ENCODE peak calls at places on chromosomes 4 and X, in four cellular contexts. One of them, this sample, is unnamed.

GRCh38 chr4:90503677-90504076 is 376.5 kb downstream of the CCSER1 start:
- DNase-seq in colonic mucosa: no peak
- DNase-seq in Calu3: no peak
- DNase-seq in neural crest cell: no peak
- DNase-seq in this sample: no peak

GRCh38 chr4:158020175-158020574 is 152.7 kb downstream of the GASK1B start:
- DNase-seq in colonic mucosa: peak; percentile 36
- DNase-seq in Calu3: peak; percentile 11
- DNase-seq in neural crest cell: no peak
- DNase-seq in this sample: no peak

GRCh38 chr4:153281476-153281875 is 63.0 kb upstream of the MND1 start:
- DNase-seq in Calu3: no peak
- DNase-seq in colonic mucosa: no peak
- DNase-seq in neural crest cell: no peak
- DNase-seq in this sample: no peak

GRCh38 chr4:170589597-170590191 is 499.9 kb upstream of the AADAT start:
- DNase-seq in neural crest cell: no peak
- DNase-seq in colonic mucosa: no peak
- DNase-seq in Calu3: peak; percentile 12
- DNase-seq in this sample: no peak

GRCh38 chrX:107674480-107675364 is 46.4 kb downstream of the PRPS1 start:
- DNase-seq in neural crest cell: no peak
- DNase-seq in Calu3: no peak
- DNase-seq in colonic mucosa: peak; percentile 66
- DNase-seq in this sample: no peak

GRCh38 chr4:173531085-173531965 is 1.3 kb upstream of the HAND2 start:
- DNase-seq in colonic mucosa: no peak
- DNase-seq in Calu3: no peak
- DNase-seq in neural crest cell: no peak
- DNase-seq in this sample: no peak

GRCh38 chr4:6229095-6229494 is 28.7 kb upstream of the JAKMIP1 start:
- DNase-seq in colonic mucosa: no peak
- DNase-seq in Calu3: no peak
- DNase-seq in neural crest cell: no peak
- DNase-seq in this sample: no peak

GRCh38 chr4:4852591-4853362 is 6.7 kb upstream of the MSX1 start:
- DNase-seq in colonic mucosa: no peak
- DNase-seq in neural crest cell: peak; percentile 57
- DNase-seq in Calu3: peak; percentile 22
- DNase-seq in this sample: peak; percentile 77

GRCh38 chr4:77172336-77172735 is 15.3 kb downstream of the CCNG2 start:
- DNase-seq in Calu3: no peak
- DNase-seq in colonic mucosa: no peak
- DNase-seq in neural crest cell: no peak
- DNase-seq in this sample: no peak

GRCh38 chr4:69773443-69773842 is 13.0 kb upstream of the SULT1B1 start:
- DNase-seq in neural crest cell: no peak
- DNase-seq in Calu3: peak; percentile 15
- DNase-seq in colonic mucosa: peak; percentile 69
- DNase-seq in this sample: no peak

GRCh38 chrX:41695464-41695863 is 6.7 kb downstream of the GPR34 start:
- DNase-seq in Calu3: no peak
- DNase-seq in colonic mucosa: no peak
- DNase-seq in neural crest cell: no peak
- DNase-seq in this sample: no peak

GRCh38 chr4:159096434-159096833 is 6.4 kb upstream of the RAPGEF2 start:
- DNase-seq in colonic mucosa: no peak
- DNase-seq in Calu3: no peak
- DNase-seq in neural crest cell: no peak
- DNase-seq in this sample: no peak

GRCh38 chrX:16966745-16967144 is 20.3 kb downstream of the REPS2 start:
- DNase-seq in neural crest cell: no peak
- DNase-seq in Calu3: no peak
- DNase-seq in colonic mucosa: no peak
- DNase-seq in this sample: no peak

GRCh38 chr4:15451181-15451865 is 18.4 kb upstream of the CC2D2A start:
- DNase-seq in Calu3: no peak
- DNase-seq in colonic mucosa: no peak
- DNase-seq in neural crest cell: no peak
- DNase-seq in this sample: no peak

DNA sequence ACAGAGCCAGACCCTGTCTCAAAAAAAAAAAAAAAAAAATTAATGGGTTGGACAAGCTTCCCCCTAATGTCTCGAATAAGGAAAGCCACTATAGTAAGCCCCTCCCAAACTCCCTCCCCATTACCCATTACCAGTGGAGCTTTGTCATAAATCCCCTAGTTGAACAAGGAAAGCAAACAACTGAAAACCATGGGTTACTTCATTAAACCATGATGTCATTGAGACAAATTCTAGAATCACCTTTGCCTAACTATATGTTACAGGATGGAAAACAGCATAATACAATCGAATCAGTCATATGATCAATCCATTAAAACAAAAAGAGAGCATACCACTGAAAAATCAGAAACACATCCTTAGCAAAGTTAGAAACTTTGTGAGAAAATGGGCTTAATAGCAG is 8.2 kb downstream of the ARAP2 start:
- DNase-seq in neural crest cell: no peak
- DNase-seq in Calu3: no peak
- DNase-seq in colonic mucosa: no peak
- DNase-seq in this sample: no peak
- TF ChIP-seq CTCF in neural crest cell: no peak
- TF ChIP-seq CTCF in Calu3: no peak
- TF ChIP-seq CTCF in colonic mucosa: no peak
- TF ChIP-seq CTCF in this sample: no peak

GRCh38 chr4:17597517-17597916 is 16.9 kb upstream of the MED28 start:
- DNase-seq in Calu3: peak; percentile 28
- DNase-seq in colonic mucosa: peak; percentile 24
- DNase-seq in neural crest cell: no peak
- DNase-seq in this sample: no peak
- TF ChIP-seq CTCF in Calu3: no peak
- TF ChIP-seq CTCF in colonic mucosa: no peak
- TF ChIP-seq CTCF in neural crest cell: peak; percentile 58
- TF ChIP-seq CTCF in this sample: peak; percentile 71

DNA sequence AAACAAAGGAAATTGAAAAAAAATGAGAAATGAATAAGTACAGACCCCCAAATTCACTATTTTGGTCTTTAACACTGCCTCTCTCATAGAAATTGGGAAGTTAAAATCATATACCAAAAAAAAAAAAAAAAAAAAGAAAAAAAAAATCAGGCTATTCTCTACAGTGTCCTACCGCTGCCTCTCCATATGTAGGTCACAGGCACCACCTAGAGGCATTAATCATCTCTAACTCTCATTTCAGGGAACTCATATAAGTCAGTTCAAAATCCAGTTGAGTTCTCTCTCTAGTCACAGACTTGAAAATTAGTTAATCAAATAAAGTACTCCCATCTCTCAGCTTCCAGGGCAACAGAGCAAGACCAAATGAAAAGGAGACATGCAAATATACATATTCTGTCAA is 47.9 kb downstream of the COX18 start:
- DNase-seq in colonic mucosa: no peak
- DNase-seq in neural crest cell: no peak
- DNase-seq in Calu3: peak; percentile 4
- DNase-seq in this sample: no peak
- TF ChIP-seq CTCF in colonic mucosa: no peak
- TF ChIP-seq CTCF in neural crest cell: peak; percentile 61
- TF ChIP-seq CTCF in Calu3: no peak
- TF ChIP-seq CTCF in this sample: peak; percentile 83

GRCh38 chr4:28106155-28106554 is 1245.5 kb downstream of the STIM2 start:
- DNase-seq in Calu3: no peak
- DNase-seq in neural crest cell: no peak
- DNase-seq in colonic mucosa: no peak
- DNase-seq in this sample: no peak
- TF ChIP-seq CTCF in Calu3: no peak
- TF ChIP-seq CTCF in neural crest cell: no peak
- TF ChIP-seq CTCF in colonic mucosa: no peak
- TF ChIP-seq CTCF in this sample: no peak

GRCh38 chrX:150766351-150767044 is 73.3 kb downstream of the MTMR1 start:
- DNase-seq in Calu3: no peak
- DNase-seq in colonic mucosa: no peak
- DNase-seq in neural crest cell: no peak
- DNase-seq in this sample: no peak
- TF ChIP-seq CTCF in Calu3: no peak
- TF ChIP-seq CTCF in colonic mucosa: no peak
- TF ChIP-seq CTCF in neural crest cell: no peak
- TF ChIP-seq CTCF in this sample: peak; percentile 43

DNA sequence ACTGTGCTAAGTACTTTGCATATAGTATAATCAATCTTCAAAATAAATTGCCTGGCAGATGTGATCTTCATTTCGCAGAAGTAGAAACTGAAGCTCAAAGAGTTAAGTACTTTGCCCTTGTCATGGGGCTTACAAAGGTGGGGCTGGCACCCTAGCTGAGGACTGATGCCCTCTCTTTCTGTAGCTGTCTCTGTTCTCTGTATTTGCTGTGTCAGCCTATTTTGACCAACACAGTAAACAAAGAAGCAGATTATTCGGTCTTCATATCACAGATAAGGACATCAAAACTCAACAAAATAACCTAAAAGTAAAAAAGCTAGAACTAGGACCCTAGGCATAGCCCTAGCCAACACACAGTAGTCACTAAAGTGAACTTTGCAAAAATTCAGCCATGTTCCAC is 570.5 kb upstream of the TENM3 start:
- DNase-seq in neural crest cell: no peak
- DNase-seq in Calu3: no peak
- DNase-seq in colonic mucosa: no peak
- DNase-seq in this sample: no peak
- TF ChIP-seq CTCF in neural crest cell: no peak
- TF ChIP-seq CTCF in Calu3: no peak
- TF ChIP-seq CTCF in colonic mucosa: no peak
- TF ChIP-seq CTCF in this sample: no peak

GRCh38 chr4:187883836-187884235 is 111.7 kb upstream of the ZFP42 start:
- DNase-seq in neural crest cell: no peak
- DNase-seq in colonic mucosa: no peak
- DNase-seq in Calu3: no peak
- DNase-seq in this sample: no peak
- TF ChIP-seq CTCF in neural crest cell: no peak
- TF ChIP-seq CTCF in colonic mucosa: no peak
- TF ChIP-seq CTCF in Calu3: no peak
- TF ChIP-seq CTCF in this sample: no peak

DNA sequence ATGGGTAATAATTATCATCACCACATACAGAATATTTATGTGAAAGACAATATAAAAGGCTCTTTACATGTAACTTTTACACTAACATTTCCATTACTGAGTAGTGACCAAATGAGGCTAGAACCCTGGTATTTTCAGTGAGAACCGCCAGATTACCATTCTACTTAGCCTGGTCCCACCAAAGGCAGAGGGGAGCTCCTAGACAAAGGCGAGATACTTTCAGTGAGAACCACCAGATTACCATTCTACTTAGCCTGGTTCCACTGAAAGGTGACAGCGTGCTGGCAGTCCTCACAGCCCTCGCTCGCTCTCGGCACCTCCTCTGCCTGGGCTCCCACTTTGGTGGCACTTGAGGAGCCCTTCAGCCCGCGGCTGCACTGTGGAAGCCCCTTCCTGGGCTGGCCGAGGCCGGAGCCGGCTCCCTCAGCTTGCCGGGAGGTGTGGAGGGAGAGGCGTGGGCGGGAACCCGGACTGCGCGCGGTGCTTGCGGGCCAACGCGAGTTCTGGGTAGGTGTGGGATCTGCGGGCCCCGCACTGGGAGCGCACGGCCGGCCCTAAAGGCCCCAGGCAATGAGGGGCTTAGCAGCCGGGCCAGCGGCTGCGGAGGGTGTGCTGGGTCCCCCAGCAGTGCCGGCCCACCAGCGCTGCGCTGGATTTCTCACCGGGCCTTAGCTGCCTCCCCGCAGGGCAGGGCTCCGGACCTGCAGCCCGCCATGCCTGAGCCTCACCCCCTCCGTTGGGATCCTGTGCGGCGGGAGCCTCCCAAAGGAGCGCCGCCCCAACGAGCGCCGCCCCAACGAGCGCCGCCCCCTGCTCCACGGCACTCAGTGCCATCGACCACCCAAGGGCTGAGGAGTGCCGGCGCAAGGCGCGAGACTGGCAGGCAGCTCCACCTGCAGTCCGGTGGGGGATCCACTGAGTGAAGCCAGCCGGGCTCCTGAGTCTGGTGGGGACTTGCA is 1276.1 kb downstream of the PCDH7 start:
- DNase-seq in neural crest cell: peak; percentile 42
- DNase-seq in Calu3: no peak
- DNase-seq in colonic mucosa: no peak
- DNase-seq in this sample: peak; percentile 83
- TF ChIP-seq CTCF in neural crest cell: peak; percentile 44
- TF ChIP-seq CTCF in Calu3: no peak
- TF ChIP-seq CTCF in colonic mucosa: no peak
- TF ChIP-seq CTCF in this sample: no peak

GRCh38 chr4:55318135-55318534 is 27.9 kb upstream of the SRD5A3 start:
- DNase-seq in neural crest cell: no peak
- DNase-seq in Calu3: no peak
- DNase-seq in colonic mucosa: no peak
- DNase-seq in this sample: no peak

GRCh38 chr4:55326629-55327028 is 19.4 kb upstream of the SRD5A3 start:
- DNase-seq in Calu3: no peak
- DNase-seq in neural crest cell: no peak
- DNase-seq in colonic mucosa: no peak
- DNase-seq in this sample: no peak

GRCh38 chr4:55318541-55319129 is 27.4 kb upstream of the SRD5A3 start:
- DNase-seq in neural crest cell: no peak
- DNase-seq in colonic mucosa: no peak
- DNase-seq in Calu3: no peak
- DNase-seq in this sample: no peak

GRCh38 chr4:55323375-55323774 is 22.7 kb upstream of the SRD5A3 start:
- DNase-seq in neural crest cell: no peak
- DNase-seq in colonic mucosa: no peak
- DNase-seq in Calu3: no peak
- DNase-seq in this sample: no peak

GRCh38 chr4:55321707-55322264 is 24.3 kb upstream of the SRD5A3 start:
- DNase-seq in colonic mucosa: peak; percentile 81
- DNase-seq in Calu3: peak; percentile 74
- DNase-seq in neural crest cell: peak; percentile 83
- DNase-seq in this sample: no peak
- TF ChIP-seq CTCF in colonic mucosa: peak; percentile 44
- TF ChIP-seq CTCF in Calu3: peak; percentile 42
- TF ChIP-seq CTCF in neural crest cell: peak; percentile 89
- TF ChIP-seq CTCF in this sample: peak; percentile 97

This sample was measured in chondrocyte.